ENCODE peak calls at places on chromosomes 3 and 15, in eight cellular contexts. Q is neuronal stem cell, B is neural progenitor cell, X is HepG2, S is H9, N is colonic mucosa, D is GM23248, G is PC-3. Y is an unnamed sample.

GRCh38 chr3:62103531-62103930 is 269.8 kb downstream of the FEZF2 start:
- DNase-seq in G (no peak), B (no peak), N (no peak), X (no peak), D (no peak), Q (no peak), S (no peak), Y (no peak)

GRCh38 chr15:70892002-70892911 is at the start of the genes LRRC49 and THAP10:
- DNase-seq in G (peak; percentile 96), S (peak; percentile 95), Q (peak; percentile 92), N (peak; percentile 89), B (peak; percentile 94), D (peak; percentile 96), X (peak; percentile 91), Y (peak; percentile 93)

GRCh38 chr15:58103482-58103881 is 34.7 kb upstream of the AQP9 start:
- DNase-seq in B (no peak), N (no peak), S (no peak), D (no peak), G (no peak), X (no peak), Q (no peak), Y (no peak)

GRCh38 chr3:23385327-23385726 is 182.2 kb downstream of the UBE2E2 start:
- DNase-seq in Q (no peak), N (no peak), X (no peak), D (no peak), G (no peak), B (no peak), S (no peak), Y (no peak)

GRCh38 chr3:189355481-189356201 is 183.9 kb downstream of the TPRG1 start:
- DNase-seq in Q (no peak), S (peak; percentile 30), B (peak; percentile 28), D (peak; percentile 70), N (peak; percentile 40), X (peak; percentile 52), G (peak; percentile 84), Y (peak; percentile 80)

GRCh38 chr15:95416576-95416975 is 913.9 kb upstream of the NR2F2 start:
- DNase-seq in B (no peak), Q (no peak), D (no peak), X (no peak), S (no peak), N (no peak), G (no peak), Y (no peak)

GRCh38 chr15:60121845-60122244 is 117.7 kb downstream of the FOXB1 start:
- DNase-seq in D (no peak), N (no peak), X (no peak), S (no peak), Q (no peak), B (no peak), G (peak; percentile 24), Y (no peak)

GRCh38 chr3:141306922-141307321 is 61.4 kb upstream of the ZBTB38 start:
- DNase-seq in S (no peak), G (peak; percentile 13), Q (no peak), D (peak; percentile 21), B (no peak), N (no peak), X (no peak), Y (no peak)

GRCh38 chr3:52986938-52987337 is 58.9 kb downstream of the SFMBT1 start:
- DNase-seq in B (peak; percentile 14), X (no peak), Q (no peak), N (no peak), G (no peak), D (peak; percentile 55), S (no peak), Y (peak; percentile 22)

GRCh38 chr3:107674371-107674770 is 151.6 kb downstream of the BBX start:
- DNase-seq in Q (no peak), G (no peak), N (no peak), X (no peak), D (peak; percentile 87), S (no peak), B (peak; percentile 32), Y (peak; percentile 82)

DNA sequence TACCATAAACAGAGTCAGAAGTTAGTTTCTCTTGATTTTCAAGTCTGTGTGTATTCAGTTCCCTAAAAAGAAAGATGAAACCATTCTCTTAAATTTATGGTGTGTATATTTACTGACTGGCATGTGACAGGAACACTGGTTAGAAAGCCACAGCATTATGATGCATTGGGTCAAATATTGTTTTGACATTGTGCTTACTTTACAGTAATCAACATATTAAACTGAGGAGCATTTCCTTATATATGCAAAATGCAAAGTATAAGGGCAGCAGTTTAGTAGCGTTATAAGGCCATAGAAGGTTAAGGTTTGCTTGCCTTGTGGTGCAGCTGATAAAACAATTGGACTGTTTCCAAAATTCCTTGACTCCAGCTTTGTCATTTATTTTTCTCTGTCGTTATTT is 72.9 kb downstream of the EPHA3 start:
- DNase-seq in G (peak; percentile 8), X (no peak), D (no peak), S (no peak), N (no peak), B (no peak), Q (no peak), Y (peak; percentile 12)
- H3K9ac ChIP-seq in G (no peak overlapping the region), X (no peak overlapping the region), D (no peak overlapping the region), S (no peak overlapping the region), N (no peak overlapping the region), B (no peak overlapping the region), Q (no peak overlapping the region), Y (no peak overlapping the region)

GRCh38 chr3:197858133-197858532 is 67.1 kb downstream of the LRCH3 start:
- DNase-seq in G (no peak), X (no peak), D (no peak), B (no peak), S (no peak), N (no peak), Q (no peak), Y (no peak)

GRCh38 chr3:197858598-197858997 is 67.5 kb downstream of the LRCH3 start:
- DNase-seq in N (no peak), D (no peak), S (peak; percentile 42), Q (no peak), X (no peak), B (no peak), G (no peak), Y (no peak)

GRCh38 chr3:197856199-197856816 is 65.3 kb downstream of the LRCH3 start:
- DNase-seq in X (no peak), N (no peak), B (no peak), D (no peak), G (no peak), Q (no peak), S (no peak), Y (no peak)

GRCh38 chr3:197854596-197855343 is 63.7 kb downstream of the LRCH3 start:
- DNase-seq in G (peak; percentile 3), S (peak; percentile 80), B (peak; percentile 52), D (peak; percentile 84), Q (no peak), N (no peak), X (no peak), Y (peak; percentile 94)
- H3K27ac ChIP-seq in G (no peak overlapping the region), S (peak overlapping the region; percentile 97), B (no peak overlapping the region), D (peak overlapping the region; percentile 66), Q (no peak overlapping the region), N (no peak overlapping the region), X (no peak overlapping the region), Y (peak overlapping the region; percentile 66)

DNA sequence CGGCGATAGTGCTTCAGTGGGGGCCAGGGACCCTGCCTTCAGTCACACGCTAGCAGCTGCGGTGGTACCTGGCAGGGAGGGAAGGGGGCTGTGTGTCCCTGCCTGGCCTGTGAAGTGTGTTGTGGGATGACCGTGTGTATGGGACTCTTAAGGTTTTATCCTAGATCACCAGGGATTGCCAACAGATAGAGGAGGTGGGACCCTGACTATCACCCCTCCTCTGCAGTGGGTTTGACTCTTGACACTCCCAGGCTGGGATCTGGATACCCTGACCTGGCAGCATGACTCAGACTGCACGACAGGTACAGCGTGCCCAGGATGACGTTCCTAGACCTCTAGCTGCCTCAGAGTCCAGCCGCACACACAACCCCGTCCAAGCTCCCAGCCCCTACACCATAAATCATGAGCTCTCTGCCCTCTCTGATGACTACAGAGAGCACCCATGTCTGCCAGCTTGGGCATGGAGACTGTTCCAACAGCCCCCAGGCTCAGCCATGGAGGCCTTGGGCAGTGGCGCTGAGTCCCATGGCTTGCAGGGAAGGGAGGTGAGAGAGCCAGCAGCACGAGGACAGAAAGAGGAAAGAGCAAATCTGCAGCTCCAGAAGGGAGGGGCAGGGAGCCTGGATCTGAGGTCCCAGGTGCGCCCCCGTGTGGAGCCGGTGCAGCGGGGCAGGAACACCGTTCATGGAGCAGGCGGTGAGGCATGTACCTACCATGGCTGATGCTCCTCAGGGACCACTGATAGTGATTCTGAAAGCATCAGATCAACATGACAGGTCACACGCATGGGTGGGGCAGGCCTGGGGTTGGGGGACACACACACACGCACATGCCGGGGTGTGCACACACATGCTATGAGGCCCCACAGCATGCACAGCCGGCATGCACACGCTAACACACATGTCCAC is 71.0 kb downstream of the ADAMTS7 start:
- DNase-seq in D (peak; percentile 74), G (peak; percentile 66), N (peak; percentile 79), Q (peak; percentile 51), X (peak; percentile 57), B (peak; percentile 84), S (peak; percentile 91), Y (no peak)
- H3K9ac ChIP-seq in D (no peak overlapping the region), G (no peak overlapping the region), N (no peak overlapping the region), Q (peak overlapping the region; percentile 60), X (no peak overlapping the region), B (no peak overlapping the region), S (no peak overlapping the region), Y (no peak overlapping the region)

GRCh38 chr3:133962879-133963278 is 66.8 kb downstream of the SLCO2A1 start:
- DNase-seq in X (no peak), Q (no peak), G (peak; percentile 20), N (no peak), B (no peak), S (no peak), D (peak; percentile 92), Y (peak; percentile 38)
- H3K27ac ChIP-seq in X (no peak overlapping the region), Q (no peak overlapping the region), G (no peak overlapping the region), N (no peak overlapping the region), B (no peak overlapping the region), S (no peak overlapping the region), D (no peak overlapping the region), Y (no peak overlapping the region)

Y was measured in astrocyte.